ENCODE peak calls at places on chromosome 15, in seven cellular contexts. K is T-helper 2 cell; L is stimulated activated CD4-positive, alpha-beta T cell treated with anti-CD3 and anti-CD28 coated beads, Interleukin-1b, Interleukin-23, amount 100 ng/mL, for 48 hours; V is LoVo; B is colonic mucosa; T is cardiac fibroblast; C is stromal cell of bone marrow. S is an unnamed sample.
A peak's percentile ranks its signal among the peaks of the same experiment; 100 is the strongest.

GRCh38 chr15:23064156-23064555 is 24.8 kb upstream of the TUBGCP5 start:
- DNase-seq in K (no peak), L (no peak), V (no peak), B (no peak), T (no peak), C (no peak), S (no peak)

GRCh38 chr15:69141286-69141701 is 19.1 kb upstream of the GLCE start:
- DNase-seq in K (no peak), L (no peak), V (peak; percentile 14), B (no peak), T (no peak), C (no peak), S (no peak)

GRCh38 chr15:88791637-88792036 is 11.6 kb upstream of the ACAN start:
- DNase-seq in K (no peak), L (no peak), V (no peak), B (no peak), T (peak; percentile 34), C (no peak), S (no peak)

GRCh38 chr15:27410986-27411385 is 440.0 kb downstream of the GABRG3 start:
- DNase-seq in K (no peak), L (no peak), V (no peak), B (no peak), T (no peak), C (no peak), S (no peak)

GRCh38 chr15:91100561-91101355 is 701 bp downstream of the SV2B start:
- DNase-seq in K (no peak), L (no peak), V (no peak), B (no peak), T (peak; percentile 27), C (no peak), S (no peak)

GRCh38 chr15:48858401-48858800 is 19.5 kb upstream of the EID1 start:
- DNase-seq in K (no peak), L (no peak), V (no peak), B (no peak), T (peak; percentile 53), C (peak; percentile 24), S (no peak)

GRCh38 chr15:43103939-43104338 is 1.9 kb downstream of the UBR1 start:
- DNase-seq in K (no peak), L (no peak), V (no peak), B (no peak), T (no peak), C (no peak), S (no peak)

GRCh38 chr15:31308185-31308639 is 18.4 kb upstream of the KLF13 start:
- DNase-seq in K (no peak), L (no peak), V (no peak), B (no peak), T (no peak), C (no peak), S (no peak)

GRCh38 chr15:55700876-55701275 is 42.1 kb downstream of the PRTG start:
- DNase-seq in K (no peak), L (no peak), V (no peak), B (no peak), T (no peak), C (no peak), S (no peak)

GRCh38 chr15:45116482-45117326 is 2.6 kb downstream of the DUOXA2 start:
- DNase-seq in K (no peak), L (no peak), V (no peak), B (no peak), T (no peak), C (no peak), S (no peak)

GRCh38 chr15:96889734-96890480 is 559.4 kb downstream of the NR2F2 start:
- DNase-seq in K (no peak), L (no peak), V (peak; percentile 16), B (no peak), T (peak; percentile 44), C (no peak), S (no peak)

GRCh38 chr15:57100136-57100539 is 181.7 kb downstream of the TCF12 start:
- DNase-seq in K (no peak), L (no peak), V (no peak), B (no peak), T (no peak), C (no peak), S (no peak)

GRCh38 chr15:40776537-40777141 is 6.9 kb downstream of the C15orf62 start:
- DNase-seq in K (no peak), L (peak; percentile 46), V (peak; percentile 58), B (no peak), T (peak; percentile 50), C (peak; percentile 68), S (no peak)

GRCh38 chr15:84818221-84819131 is 1.3 kb downstream of the ALPK3 start:
- DNase-seq in K (no peak), L (no peak), V (no peak), B (no peak), T (peak; percentile 60), C (peak; percentile 31), S (no peak)

GRCh38 chr15:31332020-31332680 is 5.5 kb downstream of the KLF13 start:
- DNase-seq in K (no peak), L (no peak), V (no peak), B (no peak), T (no peak), C (no peak), S (no peak)

GRCh38 chr15:58467121-58467721 is 35.4 kb downstream of the LIPC start:
- DNase-seq in K (no peak), L (no peak), V (no peak), B (no peak), T (no peak), C (no peak), S (no peak)

GRCh38 chr15:58182460-58183163 is 44.4 kb downstream of the AQP9 start:
- DNase-seq in K (no peak), L (no peak), V (peak; percentile 61), B (no peak), T (peak; percentile 72), C (no peak), S (no peak)

GRCh38 chr15:41648770-41649169 is 11.4 kb upstream of the MGA start:
- DNase-seq in K (no peak), L (no peak), V (no peak), B (no peak), T (peak; percentile 62), C (peak; percentile 56), S (no peak)

GRCh38 chr15:99108993-99109392 is 4.1 kb downstream of the SYNM start:
- DNase-seq in K (no peak), L (no peak), V (no peak), B (no peak), T (no peak), C (no peak), S (no peak)

GRCh38 chr15:32642667-32643425 is 1.3 kb downstream of the SCG5 start:
- DNase-seq in K (no peak), L (no peak), V (no peak), B (no peak), T (no peak), C (no peak), S (no peak)

GRCh38 chr15:96171842-96172241 is 158.7 kb upstream of the NR2F2 start:
- DNase-seq in K (no peak), L (no peak), V (no peak), B (no peak), T (no peak), C (no peak), S (no peak)

GRCh38 chr15:45714501-45715488 is 80.0 kb downstream of the SQOR start:
- DNase-seq in K (no peak), L (peak; percentile 55), V (peak; percentile 14), B (peak; percentile 70), T (peak; percentile 84), C (peak; percentile 62), S (no peak)

GRCh38 chr15:74278269-74278668 is 42.1 kb downstream of the CCDC33 start:
- DNase-seq in K (no peak), L (no peak), V (no peak), B (no peak), T (no peak), C (no peak), S (no peak)

GRCh38 chr15:47933865-47934264 is 186.9 kb upstream of the SLC24A5 start:
- DNase-seq in K (no peak), L (no peak), V (no peak), B (no peak), T (no peak), C (no peak), S (no peak)

GRCh38 chr15:71788646-71789579 is 21.4 kb upstream of the NR2E3 start:
- DNase-seq in K (no peak), L (no peak), V (no peak), B (peak; percentile 24), T (no peak), C (no peak), S (no peak)

GRCh38 chr15:32774022-32774421 is 56.2 kb downstream of the GREM1 start:
- DNase-seq in K (no peak), L (no peak), V (peak; percentile 24), B (no peak), T (peak; percentile 98), C (peak; percentile 42), S (no peak)

GRCh38 chr15:28933710-28934445 is 48.1 kb downstream of the APBA2 start:
- DNase-seq in K (no peak), L (no peak), V (no peak), B (no peak), T (no peak), C (no peak), S (no peak)

GRCh38 chr15:41013698-41014414 is 60.6 kb downstream of the CHAC1 start:
- DNase-seq in K (no peak), L (no peak), V (no peak), B (no peak), T (peak; percentile 86), C (no peak), S (no peak)

GRCh38 chr15:34999906-35000305 is 11.8 kb upstream of the ZNF770 start:
- DNase-seq in K (no peak), L (no peak), V (no peak), B (no peak), T (peak; percentile 81), C (no peak), S (no peak)

GRCh38 chr15:70328137-70329115 is 230.7 kb upstream of the TLE3 start:
- DNase-seq in K (no peak), L (no peak), V (no peak), B (no peak), T (peak; percentile 84), C (peak; percentile 67), S (no peak)

GRCh38 chr15:78142332-78142731 is 6.8 kb upstream of the IDH3A start:
- DNase-seq in K (no peak), L (no peak), V (no peak), B (no peak), T (no peak), C (no peak), S (no peak)

GRCh38 chr15:43974852-43975251 is 148.1 kb downstream of the WDR76 start:
- DNase-seq in K (no peak), L (no peak), V (no peak), B (no peak), T (no peak), C (no peak), S (no peak)

GRCh38 chr15:85580914-85581313 is 200.5 kb downstream of the AKAP13 start:
- DNase-seq in K (peak; percentile 32), L (peak; percentile 61), V (no peak), B (peak; percentile 69), T (peak; percentile 46), C (no peak), S (no peak)

S was measured in effector CD8-positive, alpha-beta T cell.